ENCODE peak calls at places on chromosomes 5 and 9, in ten cellular contexts. S is adrenal gland, J is PC-9, D is HFF-Myc, Q is ovary, T is heart right ventricle, K is kidney epithelial cell, O is dorsolateral prefrontal cortex, F is body of pancreas, M is endothelial cell of umbilical vein. X is an unnamed sample.

GRCh38 chr9:3916984-3917383 is 382.9 kb downstream of the GLIS3 start:
- DNase-seq in Q (no peak), S (no peak), T (no peak), F (no peak), O (no peak), K (peak), M (no peak), J (no peak), D (no peak), X (no peak)

GRCh38 chr5:136998864-136999263 is 500.3 kb downstream of the SPOCK1 start:
- DNase-seq in M (no peak), O (no peak), J (no peak), Q (no peak), K (no peak), F (no peak), T (no peak), D (no peak), S (no peak), X (no peak)

GRCh38 chr9:110244616-110245015 is 11.7 kb downstream of the TXN start:
- DNase-seq in T (no peak), J (no peak), F (no peak), M (no peak), O (no peak), S (no peak), Q (no peak), D (no peak), K (no peak), X (no peak)

GRCh38 chr9:83715794-83716193 is 8.0 kb upstream of the UBQLN1 start:
- DNase-seq in O (no peak), T (no peak), D (no peak), J (no peak), K (no peak), Q (no peak), M (no peak), S (no peak), F (no peak), X (no peak)

GRCh38 chr9:84697494-84698114 is 28.1 kb downstream of the NTRK2 start:
- DNase-seq in Q (peak), J (no peak), O (peak), M (peak), D (peak), S (peak), F (peak), K (no peak), T (peak), X (peak)

GRCh38 chr5:73902327-73903051 is 276.5 kb downstream of the ARHGEF28 start:
- DNase-seq in J (no peak), O (peak), S (no peak), F (no peak), M (peak), Q (no peak), T (no peak), K (no peak), D (no peak), X (peak)

GRCh38 chr9:90141723-90142122 is 500.9 kb downstream of the DIRAS2 start:
- DNase-seq in Q (no peak), O (no peak), J (no peak), K (no peak), S (no peak), F (no peak), M (no peak), D (no peak), T (no peak), X (peak)

GRCh38 chr5:37557734-37558293 is 178.7 kb downstream of the WDR70 start:
- DNase-seq in S (no peak), Q (no peak), O (no peak), F (no peak), D (no peak), T (no peak), M (no peak), J (no peak), K (no peak), X (no peak)

GRCh38 chr5:1246711-1247431 is 21.7 kb downstream of the SLC6A18 start:
- DNase-seq in O (no peak), K (no peak), S (peak), D (no peak), J (no peak), T (peak), M (peak), F (peak), Q (no peak), X (peak)

GRCh38 chr9:7570107-7570720 is 229.4 kb downstream of the DMAC1 start:
- DNase-seq in D (peak), K (peak), Q (peak), M (peak), O (no peak), J (no peak), F (peak), T (no peak), S (peak), X (peak)

GRCh38 chr5:176427971-176428370 is 11.6 kb upstream of the CLTB start:
- DNase-seq in Q (no peak), S (no peak), D (no peak), T (no peak), J (peak), M (peak), O (no peak), K (no peak), F (no peak), X (no peak)

GRCh38 chr5:152379331-152379730 is 25.7 kb downstream of the NMUR2 start:
- DNase-seq in O (no peak), M (no peak), S (no peak), T (no peak), K (no peak), D (no peak), F (no peak), Q (no peak), J (no peak), X (no peak)

GRCh38 chr5:123874600-123875201 is 362.7 kb downstream of the CSNK1G3 start:
- DNase-seq in S (no peak), F (no peak), T (no peak), J (no peak), O (no peak), Q (no peak), M (peak), K (no peak), D (no peak), X (no peak)

GRCh38 chr5:122219767-122220166 is 90.4 kb downstream of the ZNF474 start:
- DNase-seq in J (no peak), O (no peak), Q (no peak), K (no peak), F (no peak), D (no peak), T (no peak), S (no peak), M (no peak), X (no peak)

GRCh38 chr5:117615226-117615625 is 1040.6 kb upstream of the SEMA6A start:
- DNase-seq in D (no peak), J (no peak), F (no peak), O (no peak), M (no peak), Q (no peak), S (no peak), K (no peak), T (no peak), X (no peak)

GRCh38 chr5:169012471-169012870 is 288.5 kb downstream of the SLIT3 start:
- DNase-seq in O (no peak), T (no peak), M (no peak), Q (no peak), F (no peak), J (no peak), D (no peak), S (no peak), K (no peak), X (peak)

GRCh38 chr9:126474786-126475485 is 138.8 kb upstream of the LMX1B start:
- DNase-seq in T (no peak), D (no peak), J (peak), O (no peak), K (no peak), Q (no peak), M (peak), S (no peak), F (no peak), X (no peak)

GRCh38 chr9:101462558-101462957 is 27.0 kb upstream of the ALDOB start:
- DNase-seq in Q (no peak), M (peak), S (no peak), O (no peak), J (peak), K (no peak), F (no peak), T (no peak), D (no peak), X (no peak)

GRCh38 chr9:110371411-110372013 is 33.8 kb upstream of the TXNDC8 start:
- DNase-seq in T (no peak), Q (no peak), F (no peak), J (no peak), S (no peak), K (no peak), O (no peak), D (no peak), M (no peak), X (no peak)

GRCh38 chr9:33297455-33297854 is 7.1 kb downstream of the NFX1 start:
- DNase-seq in M (peak), J (no peak), K (no peak), F (peak), T (no peak), O (no peak), Q (no peak), S (peak), D (no peak), X (no peak)

GRCh38 chr9:135761845-135762168 is 59.8 kb downstream of the KCNT1 start:
- DNase-seq in J (no peak), M (no peak), O (no peak), Q (no peak), T (no peak), S (no peak), D (no peak), K (no peak), F (no peak), X (no peak)

GRCh38 chr5:174337276-174338203 is 292.0 kb downstream of the NSG2 start:
- DNase-seq in O (no peak), F (no peak), J (peak), D (no peak), Q (no peak), T (no peak), M (no peak), S (no peak), K (no peak), X (no peak)

GRCh38 chr9:96508227-96508940 is 58.4 kb downstream of the HABP4 start:
- DNase-seq in M (peak), J (no peak), K (no peak), F (no peak), T (no peak), D (no peak), O (no peak), Q (no peak), S (no peak), X (no peak)

GRCh38 chr5:980001-980588 is 28.5 kb upstream of the NKD2 start:
- DNase-seq in S (no peak), T (no peak), D (no peak), F (no peak), K (no peak), Q (no peak), J (no peak), M (peak), O (no peak), X (no peak)

GRCh38 chr9:86200599-86201162 is 58.8 kb downstream of the C9orf153 start:
- DNase-seq in F (no peak), K (no peak), M (no peak), T (no peak), Q (no peak), J (no peak), S (no peak), O (no peak), D (no peak), X (no peak)

GRCh38 chr5:138441221-138441620 is 2.4 kb downstream of the REEP2 start:
- DNase-seq in T (no peak), O (no peak), J (no peak), F (no peak), K (no peak), Q (no peak), M (no peak), D (no peak), S (no peak), X (no peak)

GRCh38 chr5:138438003-138438723 is 694 bp upstream of the REEP2 start:
- DNase-seq in O (no peak), D (no peak), K (no peak), F (no peak), Q (no peak), S (no peak), M (no peak), T (no peak), J (no peak), X (no peak)

GRCh38 chr5:138438724-138439536 is at the start of gene REEP2:
- DNase-seq in Q (peak), J (no peak), T (peak), F (peak), S (peak), M (peak), D (no peak), O (peak), K (no peak), X (no peak)

GRCh38 chr5:138439537-138440225 is 824 bp downstream of the REEP2 start:
- DNase-seq in F (no peak), O (no peak), T (no peak), D (no peak), M (no peak), S (no peak), Q (peak), J (no peak), K (no peak), X (no peak)

DNA sequence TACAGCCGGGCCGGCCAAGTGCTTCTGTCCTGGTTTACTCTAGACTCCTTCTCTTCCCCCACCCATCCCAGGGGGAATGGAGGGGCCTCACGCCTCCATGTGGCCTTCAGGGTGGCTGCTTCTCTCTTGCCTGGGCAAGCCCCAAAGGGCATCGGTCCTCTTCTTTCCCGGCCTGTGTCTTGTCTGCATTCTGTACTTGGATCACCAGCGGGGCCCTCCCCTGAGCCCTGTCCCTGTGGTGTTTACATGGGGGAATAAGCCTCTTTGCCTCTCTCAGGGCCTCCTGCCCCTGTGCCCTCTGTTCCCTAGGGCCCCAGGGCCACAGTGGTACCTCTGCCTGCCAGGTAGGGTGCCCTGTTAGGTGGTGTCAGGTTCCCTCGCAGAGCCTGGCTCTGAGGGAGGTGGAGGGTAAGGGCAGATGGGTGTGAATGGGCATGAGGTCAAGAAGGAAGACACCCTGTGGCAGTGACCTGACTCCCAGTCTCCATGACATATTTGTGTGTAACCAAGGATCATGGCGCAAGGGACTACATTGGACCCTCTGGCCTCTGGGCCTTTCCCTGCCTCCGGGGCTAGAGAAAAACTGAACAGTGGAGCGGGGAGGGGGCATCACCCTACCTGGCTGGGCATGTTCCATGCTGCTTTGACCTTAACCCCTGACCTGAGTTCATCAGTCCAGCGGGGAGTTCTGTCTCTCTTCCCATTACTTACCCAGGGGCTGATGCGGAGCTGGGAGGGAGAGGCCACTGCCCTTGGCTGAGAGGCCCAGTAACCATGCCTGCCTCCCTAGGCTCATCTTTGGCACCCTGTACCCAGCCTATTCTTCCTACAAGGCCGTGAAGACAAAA is 1.6 kb downstream of the REEP2 start:
- DNase-seq in O (no peak), T (no peak), J (no peak), F (no peak), K (no peak), M (no peak), S (no peak), Q (peak), D (no peak), X (no peak)
- H3K4me3 ChIP-seq in O (peak), T (no peak), J (no peak), F (no peak), K (no peak), M (no peak), S (no peak), Q (no peak), D (peak), X (no peak)

DNA sequence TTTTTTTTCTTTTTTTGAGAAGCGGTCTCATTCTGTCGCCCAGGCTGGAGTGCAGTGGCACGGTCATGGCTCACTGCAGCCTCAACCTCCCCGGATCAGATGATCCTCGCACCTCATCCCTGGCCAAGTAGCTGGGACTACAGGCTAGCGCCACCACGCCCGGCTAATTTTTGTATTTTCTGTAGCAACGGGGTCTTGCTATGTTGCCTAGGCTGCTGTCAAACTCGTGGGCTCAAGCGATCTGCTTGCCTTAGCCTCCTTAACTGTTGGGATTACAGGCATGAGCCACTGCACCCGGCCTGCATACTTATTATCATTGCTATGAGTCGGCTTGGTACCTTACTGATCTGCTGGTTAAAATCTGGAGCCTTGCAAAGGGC is 790 bp upstream of the IARS1 start:
- DNase-seq in O (no peak), S (no peak), J (no peak), D (no peak), Q (peak), F (no peak), K (no peak), T (no peak), M (peak), X (no peak)
- H3K4me3 ChIP-seq in O (peak), S (peak), J (peak), D (peak), Q (peak), F (peak), K (peak), T (peak), M (peak), X (peak)

GRCh38 chr5:33936381-33937016 is at the start of gene RXFP3:
- DNase-seq in D (no peak), Q (no peak), K (no peak), J (no peak), M (no peak), S (peak), O (no peak), T (peak), F (no peak), X (no peak)

GRCh38 chr5:33937700-33938506 is 1.7 kb downstream of the RXFP3 start:
- DNase-seq in S (no peak), O (no peak), Q (no peak), D (no peak), T (no peak), K (no peak), M (no peak), J (no peak), F (no peak), X (no peak)

GRCh38 chr5:33938507-33938796 is 2.3 kb downstream of the RXFP3 start:
- DNase-seq in S (no peak), F (no peak), T (no peak), K (no peak), M (no peak), Q (no peak), D (no peak), O (no peak), J (no peak), X (no peak)

GRCh38 chr5:33936004-33936380 is 194 bp upstream of the RXFP3 start:
- DNase-seq in O (peak), Q (peak), S (peak), T (peak), M (peak), D (no peak), K (no peak), J (no peak), F (peak), X (peak)

GRCh38 chr5:33937017-33937699 is 972 bp downstream of the RXFP3 start:
- DNase-seq in D (no peak), Q (no peak), T (peak), J (no peak), O (no peak), F (no peak), K (no peak), S (peak), M (no peak), X (no peak)
- H3K4me3 ChIP-seq in D (peak), Q (no peak), T (peak), J (no peak), O (peak), F (no peak), K (peak), S (peak), M (no peak), X (no peak)

GRCh38 chr9:136984464-136985026 is 1.8 kb downstream of the LCNL1 start:
- DNase-seq in O (no peak), M (no peak), T (peak), K (no peak), J (no peak), Q (no peak), F (no peak), S (no peak), D (no peak), X (no peak)
- H3K4me3 ChIP-seq in O (peak), M (no peak), T (no peak), K (no peak), J (no peak), Q (no peak), F (no peak), S (no peak), D (no peak), X (no peak)

DNA sequence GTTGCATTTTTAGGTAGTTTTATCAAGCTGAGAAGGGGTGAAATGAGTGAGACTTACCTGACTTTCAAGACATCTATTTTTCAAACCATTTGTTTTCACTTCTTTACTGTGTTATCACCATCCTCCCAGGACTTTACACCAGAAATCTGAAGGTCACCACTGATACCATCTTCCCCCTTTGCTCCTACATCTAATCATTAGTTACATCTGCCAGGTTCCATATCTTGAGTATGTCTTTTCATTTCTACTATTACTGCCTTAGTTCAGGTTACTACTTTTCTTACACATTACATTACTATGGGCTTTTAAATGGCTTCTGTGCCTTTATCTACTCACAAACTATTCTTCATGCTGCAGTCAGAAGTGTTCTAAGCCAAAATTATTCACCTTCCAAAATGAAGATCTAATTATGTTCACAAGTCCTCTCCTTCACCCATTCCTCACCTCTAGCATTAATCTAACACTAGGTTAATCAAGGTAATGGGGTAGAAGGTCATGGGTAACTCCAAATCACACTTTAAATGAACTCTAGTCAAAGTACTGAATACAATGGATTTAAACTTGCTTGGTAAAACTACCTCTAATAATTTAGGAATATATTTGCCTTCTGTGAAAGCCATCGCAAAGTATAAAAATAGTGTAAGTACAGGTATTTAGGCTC is 2.1 kb upstream of the HSDL2 start:
- DNase-seq in M (no peak), D (no peak), S (no peak), K (no peak), F (no peak), T (no peak), O (no peak), J (no peak), Q (no peak), X (no peak)
- H3K4me3 ChIP-seq in M (no peak), D (peak), S (peak), K (peak), F (no peak), T (peak), O (peak), J (peak), Q (peak), X (no peak)

DNA sequence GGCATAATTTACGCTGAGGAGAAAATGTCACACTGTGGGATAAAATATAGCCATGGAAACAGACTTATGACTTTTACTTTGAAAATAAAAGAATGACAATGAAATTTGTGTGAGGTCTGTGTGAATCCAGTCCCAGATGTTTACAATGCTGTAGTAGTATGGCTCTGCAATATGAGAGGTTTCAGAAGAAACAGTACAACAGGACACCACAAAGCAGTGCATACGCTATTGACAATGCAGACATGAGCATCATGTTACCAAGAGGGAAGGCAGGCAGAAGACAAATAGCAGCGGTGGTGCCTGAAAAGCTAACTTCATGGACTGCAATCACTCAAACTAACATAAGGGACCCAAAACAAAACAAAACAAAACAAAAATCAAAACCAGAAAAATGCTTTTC is 1.8 kb downstream of the FGF10 start:
- DNase-seq in Q (no peak), O (no peak), J (no peak), M (no peak), F (peak), T (no peak), D (no peak), K (no peak), S (no peak), X (no peak)
- H3K4me3 ChIP-seq in Q (peak), O (peak), J (no peak), M (no peak), F (peak), T (peak), D (no peak), K (no peak), S (peak), X (no peak)

GRCh38 chr9:122336836-122337560 is 33.8 kb upstream of the PTGS1 start:
- DNase-seq in D (no peak), F (no peak), O (no peak), J (no peak), Q (no peak), M (no peak), T (no peak), S (no peak), K (no peak), X (no peak)
- H3K4me3 ChIP-seq in D (no peak), F (no peak), O (peak), J (no peak), Q (no peak), M (no peak), T (no peak), S (no peak), K (no peak), X (no peak)

X was measured in LNCaP clone FGC.